ENCODE peak calls at places on chromosome 1, in four cellular contexts. F is K562, P is GM12878, J is GM12891. O is an unnamed sample.

GRCh38 chr1:107622975-107623374 is 342.0 kb downstream of the VAV3 start:
- DNase-seq in F (no peak), P (no peak), J (no peak), O (no peak)

GRCh38 chr1:207495816-207496792 is at the start of gene CR1:
- DNase-seq in F (peak), P (no peak), J (peak), O (peak)

GRCh38 chr1:11691302-11691914 is at the start of gene DRAXIN:
- DNase-seq in F (no peak), P (no peak), J (no peak), O (no peak)

GRCh38 chr1:31702836-31703404 is 897 bp downstream of the COL16A1 start:
- DNase-seq in F (no peak), P (no peak), J (no peak), O (no peak)

GRCh38 chr1:184890539-184890973 is 83.8 kb downstream of the NIBAN1 start:
- DNase-seq in F (no peak), P (no peak), J (no peak), O (no peak)

GRCh38 chr1:6185635-6186382 is 5.7 kb upstream of the CHD5 start:
- DNase-seq in F (peak), P (no peak), J (no peak), O (no peak)

GRCh38 chr1:100322436-100323211 is 29.7 kb upstream of the CDC14A start:
- DNase-seq in F (no peak), P (no peak), J (no peak), O (no peak)

GRCh38 chr1:32240140-32240951 is 6.7 kb upstream of the FAM167B start:
- DNase-seq in F (no peak), P (no peak), J (no peak), O (peak)

GRCh38 chr1:178944729-178945128 is 73.9 kb upstream of the ANGPTL1 start:
- DNase-seq in F (no peak), P (no peak), J (no peak), O (no peak)

GRCh38 chr1:169112241-169112640 is 5.8 kb downstream of the ATP1B1 start:
- DNase-seq in F (no peak), P (no peak), J (no peak), O (peak)

GRCh38 chr1:157519451-157519850 is 32.9 kb downstream of the FCRL5 start:
- DNase-seq in F (no peak), P (no peak), J (no peak), O (no peak)

GRCh38 chr1:30532621-30533020 is 190.8 kb downstream of the MATN1 start:
- DNase-seq in F (no peak), P (no peak), J (no peak), O (no peak)

GRCh38 chr1:27342391-27342777 is 562 bp downstream of the SYTL1 start:
- DNase-seq in F (no peak), P (no peak), J (no peak), O (peak)

GRCh38 chr1:111227875-111228747 is 598 bp downstream of the CHI3L2 start:
- DNase-seq in F (no peak), P (no peak), J (no peak), O (no peak)

GRCh38 chr1:242827538-242827937 is 303.0 kb upstream of the PLD5 start:
- DNase-seq in F (no peak), P (no peak), J (no peak), O (no peak)

GRCh38 chr1:162036156-162036555 is 12.5 kb upstream of the OLFML2B start:
- DNase-seq in F (no peak), P (no peak), J (no peak), O (no peak)

GRCh38 chr1:59132353-59132752 is 164.5 kb upstream of the FGGY start:
- DNase-seq in F (no peak), P (no peak), J (no peak), O (no peak)

GRCh38 chr1:244290386-244290785 is 161.3 kb downstream of the ADSS2 start:
- DNase-seq in F (no peak), P (no peak), J (no peak), O (no peak)

GRCh38 chr1:115308969-115309368 is 29.1 kb downstream of the NGF start:
- DNase-seq in F (no peak), P (no peak), J (no peak), O (no peak)

GRCh38 chr1:234303231-234303630 is 70.0 kb upstream of the COA6 start:
- DNase-seq in F (no peak), P (no peak), J (no peak), O (no peak)

GRCh38 chr1:12495725-12496124 is 122.3 kb downstream of the DHRS3 start:
- DNase-seq in F (peak), P (no peak), J (no peak), O (no peak)

GRCh38 chr1:1093610-1093943 is 19.5 kb upstream of the RNF223 start:
- DNase-seq in F (no peak), P (no peak), J (no peak), O (no peak)

GRCh38 chr1:200306954-200307754 is 102.7 kb downstream of the ZNF281 start:
- DNase-seq in F (peak), P (peak), J (no peak), O (no peak)

GRCh38 chr1:68623700-68624099 is 126.8 kb upstream of the DEPDC1 start:
- DNase-seq in F (no peak), P (no peak), J (no peak), O (no peak)

GRCh38 chr1:23787701-23788100 is 3.2 kb upstream of the LYPLA2 start:
- DNase-seq in F (no peak), P (no peak), J (no peak), O (no peak)

GRCh38 chr1:113990966-113991365 is 11.7 kb downstream of the OLFML3 start:
- DNase-seq in F (no peak), P (no peak), J (no peak), O (no peak)

GRCh38 chr1:235068155-235069121 is 60.2 kb downstream of the TOMM20 start:
- DNase-seq in F (no peak), P (no peak), J (no peak), O (no peak)

GRCh38 chr1:208239518-208240381 is 4.4 kb downstream of the PLXNA2 start:
- DNase-seq in F (no peak), P (no peak), J (no peak), O (no peak)

GRCh38 chr1:100767176-100767876 is 47.8 kb downstream of the VCAM1 start:
- DNase-seq in F (no peak), P (no peak), J (no peak), O (no peak)

GRCh38 chr1:229093258-229093540 is 177.7 kb upstream of the RAB4A start:
- DNase-seq in F (no peak), P (no peak), J (no peak), O (no peak)

GRCh38 chr1:50109647-50110075 is 941 bp downstream of the ELAVL4 start:
- DNase-seq in F (no peak), P (no peak), J (no peak), O (no peak)

GRCh38 chr1:245348626-245349025 is 193.8 kb downstream of the KIF26B start:
- DNase-seq in F (no peak), P (no peak), J (no peak), O (no peak)

GRCh38 chr1:240803151-240803550 is 191.2 kb upstream of the GREM2 start:
- DNase-seq in F (no peak), P (no peak), J (no peak), O (no peak)

GRCh38 chr1:11486610-11487009 is 7.7 kb downstream of the DISP3 start:
- DNase-seq in F (no peak), P (no peak), J (no peak), O (no peak)

GRCh38 chr1:200905411-200906052 is 10.8 kb downstream of the INAVA start:
- DNase-seq in F (no peak), P (no peak), J (no peak), O (peak)

GRCh38 chr1:200334661-200335256 is 75.1 kb downstream of the ZNF281 start:
- DNase-seq in F (no peak), P (no peak), J (no peak), O (no peak)

DNA sequence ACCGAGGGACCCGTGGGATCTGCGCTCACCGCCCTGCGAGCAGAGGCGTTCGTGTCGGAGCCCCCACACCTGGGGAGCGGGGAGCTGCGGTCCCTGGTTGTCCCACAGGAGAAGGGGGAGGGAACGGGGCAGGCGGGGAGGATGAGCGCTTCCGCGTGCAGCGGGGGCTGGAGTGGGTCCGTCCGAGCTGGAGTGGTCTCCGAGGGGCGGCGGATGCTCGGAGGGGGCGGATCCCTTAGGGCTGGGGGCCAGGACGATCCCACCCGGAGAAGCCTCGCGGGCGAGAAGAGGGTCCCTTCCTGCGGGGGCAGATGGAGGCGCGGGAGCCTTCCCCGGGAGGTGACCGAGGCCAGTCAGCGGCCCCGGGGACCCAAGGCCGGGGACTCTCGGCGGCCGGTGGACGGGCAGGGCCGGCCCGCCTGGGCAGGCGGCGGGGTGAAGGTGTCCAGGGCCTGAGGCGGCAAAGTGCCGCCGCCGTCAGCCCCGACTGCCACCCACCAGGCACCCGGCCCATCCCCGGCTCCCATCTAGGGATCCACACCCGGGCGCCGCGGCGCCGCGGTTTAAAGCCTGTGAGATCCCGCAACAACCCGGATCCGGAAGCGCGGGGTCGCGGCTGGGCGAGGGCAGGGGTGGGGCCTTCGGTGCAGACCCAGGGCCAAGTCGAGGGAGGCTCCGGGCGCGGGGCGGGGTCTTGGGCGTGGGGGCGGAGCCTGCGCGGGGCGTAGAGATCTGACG is 5.3 kb upstream of the CCDC27 start:
- DNase-seq in F (peak), P (peak), J (peak), O (peak)
- TF ChIP-seq POLR2AphosphoS5 in F (peak), P (no peak), J (no peak), O (no peak)

GRCh38 chr1:151611288-151611790 is 511 bp upstream of the SNX27 start:
- DNase-seq in F (no peak), P (no peak), J (no peak), O (peak)
- TF ChIP-seq SPI1 in F (no peak), P (no peak), J (no peak), O (peak)

GRCh38 chr1:64318428-64318827 is 115.0 kb downstream of the UBE2U start:
- DNase-seq in F (no peak), P (no peak), J (no peak), O (no peak)

GRCh38 chr1:64323054-64323453 is 119.6 kb downstream of the UBE2U start:
- DNase-seq in F (no peak), P (no peak), J (no peak), O (no peak)

GRCh38 chr1:64320470-64320869 is 117.0 kb downstream of the UBE2U start:
- DNase-seq in F (no peak), P (no peak), J (no peak), O (peak)

GRCh38 chr1:64319985-64320384 is 116.6 kb downstream of the UBE2U start:
- DNase-seq in F (no peak), P (no peak), J (no peak), O (no peak)

GRCh38 chr1:64320899-64321624 is 117.6 kb downstream of the UBE2U start:
- DNase-seq in F (no peak), P (no peak), J (no peak), O (no peak)
- TF ChIP-seq POLR2AphosphoS5 in F (no peak), P (no peak), J (no peak), O (no peak)

GRCh38 chr1:167171286-167171929 is 49.3 kb upstream of the POU2F1 start:
- DNase-seq in F (no peak), P (no peak), J (no peak), O (no peak)
- TF ChIP-seq SPI1 in F (no peak), P (no peak), J (no peak), O (no peak)

GRCh38 chr1:33332881-33333280 is 12.0 kb upstream of the A3GALT2 start:
- DNase-seq in F (no peak), P (no peak), J (no peak), O (no peak)
- TF ChIP-seq POLR2AphosphoS5 in F (no peak), P (no peak), J (no peak), O (no peak)

GRCh38 chr1:19000065-19000464 is 43.6 kb upstream of the IFFO2 start:
- DNase-seq in F (no peak), P (no peak), J (no peak), O (no peak)

GRCh38 chr1:18997508-18997907 is 41.0 kb upstream of the IFFO2 start:
- DNase-seq in F (no peak), P (no peak), J (no peak), O (no peak)

GRCh38 chr1:18996548-18997177 is 40.2 kb upstream of the IFFO2 start:
- DNase-seq in F (no peak), P (no peak), J (no peak), O (no peak)

GRCh38 chr1:18999287-18999852 is 42.9 kb upstream of the IFFO2 start:
- DNase-seq in F (no peak), P (no peak), J (no peak), O (no peak)

GRCh38 chr1:18998016-18998724 is 41.7 kb upstream of the IFFO2 start:
- DNase-seq in F (no peak), P (no peak), J (no peak), O (no peak)
- TF ChIP-seq SPI1 in F (no peak), P (no peak), J (no peak), O (no peak)

GRCh38 chr1:154971341-154971998 is 923 bp upstream of the SHC1 start:
- DNase-seq in F (no peak), P (no peak), J (no peak), O (no peak)
- TF ChIP-seq POLR2AphosphoS5 in F (no peak), P (no peak), J (no peak), O (no peak)

DNA sequence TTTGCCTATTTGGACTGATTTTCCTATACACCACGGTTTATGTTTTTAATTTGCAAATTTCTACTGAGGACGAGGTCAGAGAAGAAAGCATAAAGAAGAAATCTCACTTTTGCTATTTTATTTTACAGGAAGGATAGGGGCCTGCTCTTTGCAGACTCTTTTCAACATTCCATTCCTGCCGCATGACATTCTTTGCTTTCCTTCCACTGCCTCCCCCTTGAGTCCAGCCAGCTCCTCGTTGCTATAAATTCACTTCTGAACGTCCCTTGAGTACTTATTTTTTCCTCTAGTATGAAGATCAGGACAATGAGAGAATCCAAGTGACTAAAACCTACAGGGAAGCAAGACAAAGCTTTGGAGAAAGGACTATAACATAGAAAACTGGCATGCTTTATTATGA is 53.4 kb upstream of the PTGFR start:
- DNase-seq in F (no peak), P (no peak), J (no peak), O (no peak)
- TF ChIP-seq SPI1 in F (no peak), P (no peak), J (no peak), O (no peak)

GRCh38 chr1:202662081-202662480 is 48.2 kb downstream of the SYT2 start:
- DNase-seq in F (no peak), P (no peak), J (no peak), O (no peak)
- TF ChIP-seq POLR2AphosphoS5 in F (no peak), P (no peak), J (no peak), O (no peak)

O was measured in HL-60.